ENCODE peak calls at places on chromosomes 4 and X, in four cellular contexts. W is HL-60, F is tibial artery, V is epithelial cell of proximal tubule. I is an unnamed sample.

GRCh38 chr4:69224891-69225290 is 10.3 kb upstream of the UGT2B11 start:
- DNase-seq in V (no peak), F (no peak), W (no peak), I (no peak)

GRCh38 chr4:98745372-98745771 is 87.0 kb upstream of the TSPAN5 start:
- DNase-seq in W (no peak), V (no peak), F (no peak), I (no peak)

GRCh38 chr4:56229947-56230346 is 157.3 kb downstream of the AASDH start:
- DNase-seq in W (no peak), F (no peak), V (no peak), I (no peak)

GRCh38 chr4:26217429-26217828 is 103.4 kb upstream of the RBPJ start:
- DNase-seq in W (no peak), V (no peak), F (no peak), I (no peak)

GRCh38 chr4:158810487-158811215 is 41.8 kb downstream of the FNIP2 start:
- DNase-seq in F (peak), V (no peak), W (no peak), I (no peak)

GRCh38 chr4:146458594-146458993 is 63.1 kb downstream of the SLC10A7 start:
- DNase-seq in F (no peak), V (no peak), W (no peak), I (no peak)

GRCh38 chr4:98113005-98113404 is 30.3 kb downstream of the STPG2 start:
- DNase-seq in F (no peak), W (no peak), V (no peak), I (peak)

GRCh38 chr4:150619032-150619431 is 37.1 kb downstream of the MAB21L2 start:
- DNase-seq in F (no peak), V (no peak), W (no peak), I (no peak)

GRCh38 chr4:54014761-54015160 is 49.6 kb downstream of the CHIC2 start:
- DNase-seq in W (no peak), F (no peak), V (no peak), I (no peak)

GRCh38 chrX:34655496-34656258 is 1.4 kb downstream of the TMEM47 start:
- DNase-seq in V (no peak), W (no peak), F (no peak), I (peak)

GRCh38 chr4:73683033-73683432 is 57.3 kb upstream of the CXCL8 start:
- DNase-seq in V (no peak), W (no peak), F (no peak), I (no peak)

GRCh38 chr4:15779336-15779735 is 1.2 kb downstream of the CD38 start:
- DNase-seq in F (peak), V (peak), W (peak), I (peak)

GRCh38 chr4:79576480-79576803 is 168.4 kb upstream of the GK2 start:
- DNase-seq in F (no peak), V (no peak), W (peak), I (peak)

GRCh38 chr4:26076896-26077295 is 162.9 kb downstream of the SMIM20 start:
- DNase-seq in W (no peak), F (no peak), V (no peak), I (no peak)

GRCh38 chr4:40340034-40340433 is 4.9 kb downstream of the CHRNA9 start:
- DNase-seq in V (no peak), W (no peak), F (no peak), I (no peak)

GRCh38 chr4:47631161-47631560 is 146.1 kb downstream of the ATP10D start:
- DNase-seq in V (no peak), F (no peak), W (no peak), I (no peak)

GRCh38 chrX:39688576-39689373 is 409.0 kb downstream of the BCOR start:
- DNase-seq in V (no peak), F (peak), W (peak), I (peak)

DNA sequence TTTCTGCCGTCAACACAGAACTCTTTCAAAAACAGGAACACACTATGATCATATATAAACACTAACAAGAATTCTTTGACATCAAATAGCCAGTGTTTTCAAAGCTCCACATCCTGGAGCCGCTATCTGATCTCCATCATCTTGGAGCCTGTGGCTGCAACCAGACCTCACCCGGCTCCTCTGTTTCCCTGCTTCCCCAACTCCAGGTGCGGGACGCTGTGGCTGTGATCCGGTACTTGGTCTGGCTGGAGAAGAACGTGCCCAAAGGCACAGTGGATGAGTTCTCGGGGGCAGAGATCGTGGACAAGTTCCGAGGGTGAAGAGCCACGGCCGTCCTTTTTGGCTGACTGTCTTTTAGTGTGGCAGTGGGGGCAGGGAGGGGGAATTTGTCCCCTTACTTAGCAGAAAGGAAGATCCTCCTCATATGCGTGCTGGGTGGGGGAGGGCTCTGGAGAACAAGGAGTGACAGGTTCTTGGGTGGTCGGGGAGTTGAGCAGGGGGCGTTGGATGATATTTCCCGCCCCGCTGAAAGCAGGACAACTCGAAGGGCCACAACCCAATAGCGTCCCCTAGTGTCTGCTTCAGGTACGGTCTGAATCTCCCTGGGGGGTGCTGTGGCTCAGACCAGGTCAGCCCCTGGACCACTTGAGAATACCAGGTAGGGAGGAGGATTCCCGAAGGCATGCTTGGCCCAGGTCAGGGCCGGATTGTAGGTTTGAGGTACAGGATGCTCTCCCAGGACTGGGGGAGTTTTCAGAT is 15.7 kb downstream of the XPNPEP2 start:
- DNase-seq in F (no peak), W (no peak), V (no peak), I (no peak)
- TF ChIP-seq CTCF in F (no peak), W (no peak), V (peak), I (peak)

GRCh38 chrX:31429915-31430314 is 358.1 kb upstream of the FTHL17 start:
- DNase-seq in W (no peak), F (no peak), V (no peak), I (no peak)

GRCh38 chrX:31436424-31436823 is 364.6 kb upstream of the FTHL17 start:
- DNase-seq in V (no peak), F (no peak), W (no peak), I (no peak)

GRCh38 chrX:31440546-31440945 is 368.7 kb upstream of the FTHL17 start:
- DNase-seq in F (no peak), V (no peak), W (no peak), I (no peak)

DNA sequence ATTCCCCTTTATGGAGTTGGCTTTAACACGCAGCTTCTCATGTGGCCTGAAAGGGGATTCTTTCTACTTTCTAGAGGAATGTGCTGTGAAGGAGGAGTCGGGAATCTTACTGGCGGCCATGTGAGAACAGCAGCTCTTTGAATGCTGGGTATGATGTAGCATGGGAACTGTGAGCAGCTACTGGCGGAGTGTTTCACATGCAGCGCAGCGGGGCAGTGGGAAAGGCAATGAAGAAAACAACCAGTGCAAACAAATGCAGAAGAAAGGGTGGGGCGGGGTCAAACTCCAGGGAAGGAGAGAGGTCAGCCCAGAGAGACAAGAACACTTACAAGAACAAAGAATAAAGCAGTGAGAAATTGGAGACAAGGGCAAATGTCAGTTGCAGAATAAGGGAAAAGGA is 363.8 kb upstream of the FTHL17 start:
- DNase-seq in W (no peak), F (no peak), V (no peak), I (peak)
- TF ChIP-seq CTCF in W (no peak), F (no peak), V (no peak), I (no peak)

DNA sequence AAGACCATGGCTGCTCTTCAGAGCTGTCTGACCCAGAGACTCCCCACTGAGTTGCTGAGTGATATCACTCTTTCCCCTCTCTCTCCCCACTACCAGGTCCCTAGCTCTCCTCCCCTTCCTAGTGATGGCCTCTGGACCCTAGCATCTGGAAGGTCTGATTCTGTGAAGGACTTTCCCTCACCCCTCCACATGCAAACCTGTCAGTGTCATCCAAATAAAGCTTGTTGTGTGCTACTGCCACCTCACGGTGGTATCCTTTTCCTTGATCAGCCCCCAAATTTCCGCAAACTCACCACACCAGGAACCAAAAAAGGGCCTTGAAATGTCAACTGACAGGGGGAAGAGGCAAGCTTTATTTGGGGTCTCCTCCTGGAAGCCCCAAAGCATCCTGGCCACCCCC is 500.2 kb downstream of the IDS start:
- DNase-seq in V (no peak), F (no peak), W (no peak), I (no peak)
- TF ChIP-seq CTCF in V (no peak), F (no peak), W (no peak), I (no peak)

GRCh38 chrX:135973025-135973547 is 702 bp downstream of the MMGT1 start:
- DNase-seq in W (no peak), V (no peak), F (no peak), I (no peak)
- TF ChIP-seq CTCF in W (no peak), V (peak), F (no peak), I (no peak)

I was measured in nephron progenitor cell.